ENCODE peak calls at places on chromosomes 3 and 15, in ten cellular contexts. One of them, this sample, is unnamed.

GRCh38 chr3:46271910-46272309 is 29.6 kb downstream of the CCR3 start:
- DNase-seq in IMR-90: no peak
- DNase-seq in heart left ventricle: no peak
- DNase-seq in ovary: no peak
- DNase-seq in uterus: no peak
- DNase-seq in tibial nerve: no peak
- DNase-seq in stomach: no peak
- DNase-seq in A549: no peak
- DNase-seq in sigmoid colon: no peak
- DNase-seq in esophagus muscularis mucosa: peak
- DNase-seq in this sample: no peak

GRCh38 chr3:79490165-79491028 is 277.4 kb downstream of the ROBO1 start:
- DNase-seq in IMR-90: peak
- DNase-seq in heart left ventricle: peak
- DNase-seq in ovary: peak
- DNase-seq in uterus: peak
- DNase-seq in tibial nerve: no peak
- DNase-seq in stomach: peak
- DNase-seq in A549: no peak
- DNase-seq in sigmoid colon: peak
- DNase-seq in esophagus muscularis mucosa: no peak
- DNase-seq in this sample: no peak

GRCh38 chr15:31276596-31277298 is 49.9 kb upstream of the KLF13 start:
- DNase-seq in IMR-90: no peak
- DNase-seq in heart left ventricle: no peak
- DNase-seq in ovary: peak
- DNase-seq in uterus: no peak
- DNase-seq in tibial nerve: no peak
- DNase-seq in stomach: peak
- DNase-seq in A549: no peak
- DNase-seq in sigmoid colon: peak
- DNase-seq in esophagus muscularis mucosa: peak
- DNase-seq in this sample: no peak

GRCh38 chr3:8986741-8987672 is 23.7 kb upstream of the RAD18 start:
- DNase-seq in IMR-90: peak
- DNase-seq in heart left ventricle: no peak
- DNase-seq in ovary: no peak
- DNase-seq in uterus: no peak
- DNase-seq in tibial nerve: no peak
- DNase-seq in stomach: no peak
- DNase-seq in A549: no peak
- DNase-seq in sigmoid colon: no peak
- DNase-seq in esophagus muscularis mucosa: no peak
- DNase-seq in this sample: no peak

GRCh38 chr15:100081454-100081853 is 260.3 kb downstream of the ADAMTS17 start:
- DNase-seq in IMR-90: no peak
- DNase-seq in heart left ventricle: no peak
- DNase-seq in ovary: no peak
- DNase-seq in uterus: no peak
- DNase-seq in tibial nerve: no peak
- DNase-seq in stomach: no peak
- DNase-seq in A549: no peak
- DNase-seq in sigmoid colon: no peak
- DNase-seq in esophagus muscularis mucosa: no peak
- DNase-seq in this sample: no peak

GRCh38 chr3:126124148-126124868 is 40.4 kb upstream of the SLC41A3 start:
- DNase-seq in IMR-90: no peak
- DNase-seq in heart left ventricle: no peak
- DNase-seq in ovary: peak
- DNase-seq in uterus: peak
- DNase-seq in tibial nerve: no peak
- DNase-seq in stomach: peak
- DNase-seq in A549: no peak
- DNase-seq in sigmoid colon: peak
- DNase-seq in esophagus muscularis mucosa: peak
- DNase-seq in this sample: peak

GRCh38 chr15:100722551-100723322 is 120.3 kb downstream of the ASB7 start:
- DNase-seq in IMR-90: no peak
- DNase-seq in heart left ventricle: no peak
- DNase-seq in ovary: no peak
- DNase-seq in uterus: no peak
- DNase-seq in tibial nerve: no peak
- DNase-seq in stomach: no peak
- DNase-seq in A549: no peak
- DNase-seq in sigmoid colon: no peak
- DNase-seq in esophagus muscularis mucosa: peak
- DNase-seq in this sample: no peak

GRCh38 chr3:36494461-36495109 is 114.3 kb downstream of the STAC start:
- DNase-seq in IMR-90: peak
- DNase-seq in heart left ventricle: no peak
- DNase-seq in ovary: no peak
- DNase-seq in uterus: no peak
- DNase-seq in tibial nerve: no peak
- DNase-seq in stomach: no peak
- DNase-seq in A549: peak
- DNase-seq in sigmoid colon: peak
- DNase-seq in esophagus muscularis mucosa: no peak
- DNase-seq in this sample: no peak

GRCh38 chr3:176789281-176789705 is 408.0 kb downstream of the TBL1XR1 start:
- DNase-seq in IMR-90: no peak
- DNase-seq in heart left ventricle: no peak
- DNase-seq in ovary: no peak
- DNase-seq in uterus: no peak
- DNase-seq in tibial nerve: no peak
- DNase-seq in stomach: no peak
- DNase-seq in A549: no peak
- DNase-seq in sigmoid colon: no peak
- DNase-seq in esophagus muscularis mucosa: no peak
- DNase-seq in this sample: no peak

GRCh38 chr15:51062736-51063135 is 32.0 kb downstream of the TNFAIP8L3 start:
- DNase-seq in IMR-90: no peak
- DNase-seq in heart left ventricle: no peak
- DNase-seq in ovary: no peak
- DNase-seq in uterus: no peak
- DNase-seq in tibial nerve: no peak
- DNase-seq in stomach: no peak
- DNase-seq in A549: no peak
- DNase-seq in sigmoid colon: no peak
- DNase-seq in esophagus muscularis mucosa: no peak
- DNase-seq in this sample: no peak

GRCh38 chr3:153350420-153350819 is 188.4 kb downstream of the RAP2B start:
- DNase-seq in IMR-90: peak
- DNase-seq in heart left ventricle: no peak
- DNase-seq in ovary: no peak
- DNase-seq in uterus: no peak
- DNase-seq in tibial nerve: no peak
- DNase-seq in stomach: no peak
- DNase-seq in A549: no peak
- DNase-seq in sigmoid colon: no peak
- DNase-seq in esophagus muscularis mucosa: no peak
- DNase-seq in this sample: no peak

GRCh38 chr3:131216801-131217200 is 164.8 kb upstream of the NUDT16 start:
- DNase-seq in IMR-90: peak
- DNase-seq in heart left ventricle: peak
- DNase-seq in ovary: peak
- DNase-seq in uterus: no peak
- DNase-seq in tibial nerve: no peak
- DNase-seq in stomach: peak
- DNase-seq in A549: peak
- DNase-seq in sigmoid colon: no peak
- DNase-seq in esophagus muscularis mucosa: no peak
- DNase-seq in this sample: no peak

GRCh38 chr3:157045238-157045860 is 114.6 kb downstream of the CCNL1 start:
- DNase-seq in IMR-90: no peak
- DNase-seq in heart left ventricle: no peak
- DNase-seq in ovary: no peak
- DNase-seq in uterus: no peak
- DNase-seq in tibial nerve: no peak
- DNase-seq in stomach: no peak
- DNase-seq in A549: no peak
- DNase-seq in sigmoid colon: peak
- DNase-seq in esophagus muscularis mucosa: no peak
- DNase-seq in this sample: no peak

GRCh38 chr3:72625616-72626337 is 222.5 kb downstream of the SHQ1 start:
- DNase-seq in IMR-90: peak
- DNase-seq in heart left ventricle: no peak
- DNase-seq in ovary: no peak
- DNase-seq in uterus: no peak
- DNase-seq in tibial nerve: no peak
- DNase-seq in stomach: no peak
- DNase-seq in A549: peak
- DNase-seq in sigmoid colon: no peak
- DNase-seq in esophagus muscularis mucosa: no peak
- DNase-seq in this sample: no peak

DNA sequence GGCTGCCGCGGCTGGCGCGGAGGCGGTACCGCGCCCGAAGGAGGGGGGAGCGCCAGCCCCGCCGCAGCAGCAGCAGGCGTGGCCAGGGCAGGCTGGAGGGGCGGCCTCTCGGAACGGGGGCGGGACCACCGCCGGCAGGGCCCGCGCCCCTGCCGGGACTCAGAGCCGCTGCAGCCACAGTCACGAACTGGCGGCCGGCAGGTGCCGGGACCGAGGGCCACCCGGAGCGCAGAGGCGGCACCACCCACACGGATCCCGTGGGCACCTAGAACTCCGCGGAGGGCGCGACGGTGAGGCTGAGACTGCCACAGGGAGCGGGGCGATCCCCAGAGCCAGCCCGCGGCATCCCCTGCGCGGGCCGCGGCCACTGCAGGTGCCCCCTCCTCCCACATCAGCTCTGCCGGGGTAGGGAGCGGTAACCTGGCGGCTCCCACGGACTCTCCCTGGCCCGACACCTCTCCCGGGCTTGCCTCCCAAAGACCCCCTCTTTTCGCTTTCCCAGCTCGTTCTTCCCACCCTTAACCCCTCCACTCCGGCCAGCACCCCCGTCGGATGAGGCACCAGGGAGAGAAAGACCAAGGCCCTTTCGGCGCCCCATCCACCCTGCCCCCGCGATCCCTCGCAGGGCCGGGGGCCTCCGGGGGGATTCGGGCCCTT is at the start of gene VWA5B2:
- DNase-seq in IMR-90: peak
- DNase-seq in heart left ventricle: peak
- DNase-seq in ovary: peak
- DNase-seq in uterus: peak
- DNase-seq in tibial nerve: no peak
- DNase-seq in stomach: peak
- DNase-seq in A549: peak
- DNase-seq in sigmoid colon: no peak
- DNase-seq in esophagus muscularis mucosa: no peak
- DNase-seq in this sample: peak
- TF ChIP-seq POLR2A in IMR-90: no peak
- TF ChIP-seq POLR2A in heart left ventricle: no peak
- TF ChIP-seq POLR2A in ovary: no peak
- TF ChIP-seq POLR2A in uterus: no peak
- TF ChIP-seq POLR2A in tibial nerve: no peak
- TF ChIP-seq POLR2A in stomach: no peak
- TF ChIP-seq POLR2A in A549: no peak
- TF ChIP-seq POLR2A in sigmoid colon: no peak
- TF ChIP-seq POLR2A in esophagus muscularis mucosa: no peak
- TF ChIP-seq POLR2A in this sample: no peak

DNA sequence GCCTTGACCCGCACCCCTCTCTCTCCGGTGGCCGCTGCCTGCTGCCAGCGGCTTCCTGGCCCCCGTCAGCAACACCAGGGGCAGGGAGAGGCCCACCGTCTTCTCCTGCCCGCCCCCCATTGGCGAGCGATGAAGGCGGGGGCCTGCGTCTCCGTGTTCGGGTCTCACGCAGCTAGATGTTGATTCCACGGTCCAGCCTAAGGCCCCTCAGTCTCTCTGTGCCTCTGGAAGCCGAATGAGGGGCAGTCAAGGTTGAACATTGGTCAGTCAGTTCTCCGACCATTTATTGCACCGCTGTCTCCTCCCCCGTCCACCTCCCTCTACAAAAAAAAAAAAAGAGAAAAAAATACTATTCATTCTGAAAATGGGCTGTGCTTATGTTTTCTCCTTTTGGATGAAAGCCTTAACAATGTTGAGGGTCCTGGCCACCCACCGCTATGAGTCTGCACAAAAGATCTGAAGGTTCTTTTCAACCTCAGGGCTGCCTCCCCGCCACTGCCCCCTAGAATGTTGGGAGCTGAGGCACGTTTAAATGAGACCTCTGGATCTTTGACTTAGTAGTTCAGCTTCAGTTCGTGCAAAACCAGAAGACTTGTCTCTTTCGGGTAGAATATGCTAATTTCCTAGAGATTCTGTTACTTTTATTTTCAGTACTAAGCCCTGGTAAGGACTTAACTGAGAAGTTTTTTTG is 724 bp downstream of the IREB2 start:
- DNase-seq in IMR-90: no peak
- DNase-seq in heart left ventricle: no peak
- DNase-seq in ovary: no peak
- DNase-seq in uterus: no peak
- DNase-seq in tibial nerve: no peak
- DNase-seq in stomach: no peak
- DNase-seq in A549: peak
- DNase-seq in sigmoid colon: no peak
- DNase-seq in esophagus muscularis mucosa: no peak
- DNase-seq in this sample: no peak
- TF ChIP-seq POLR2A in IMR-90: no peak
- TF ChIP-seq POLR2A in heart left ventricle: no peak
- TF ChIP-seq POLR2A in ovary: no peak
- TF ChIP-seq POLR2A in uterus: no peak
- TF ChIP-seq POLR2A in tibial nerve: no peak
- TF ChIP-seq POLR2A in stomach: no peak
- TF ChIP-seq POLR2A in A549: no peak
- TF ChIP-seq POLR2A in sigmoid colon: no peak
- TF ChIP-seq POLR2A in esophagus muscularis mucosa: no peak
- TF ChIP-seq POLR2A in this sample: no peak

GRCh38 chr15:66841953-66842681 is 140.1 kb downstream of the SMAD6 start:
- DNase-seq in IMR-90: peak
- DNase-seq in heart left ventricle: peak
- DNase-seq in ovary: peak
- DNase-seq in uterus: peak
- DNase-seq in tibial nerve: peak
- DNase-seq in stomach: peak
- DNase-seq in A549: peak
- DNase-seq in sigmoid colon: peak
- DNase-seq in esophagus muscularis mucosa: peak
- DNase-seq in this sample: peak
- TF ChIP-seq POLR2A in IMR-90: peak
- TF ChIP-seq POLR2A in heart left ventricle: peak
- TF ChIP-seq POLR2A in ovary: peak
- TF ChIP-seq POLR2A in uterus: peak
- TF ChIP-seq POLR2A in tibial nerve: peak
- TF ChIP-seq POLR2A in stomach: no peak
- TF ChIP-seq POLR2A in A549: peak
- TF ChIP-seq POLR2A in sigmoid colon: no peak
- TF ChIP-seq POLR2A in esophagus muscularis mucosa: no peak
- TF ChIP-seq POLR2A in this sample: peak

DNA sequence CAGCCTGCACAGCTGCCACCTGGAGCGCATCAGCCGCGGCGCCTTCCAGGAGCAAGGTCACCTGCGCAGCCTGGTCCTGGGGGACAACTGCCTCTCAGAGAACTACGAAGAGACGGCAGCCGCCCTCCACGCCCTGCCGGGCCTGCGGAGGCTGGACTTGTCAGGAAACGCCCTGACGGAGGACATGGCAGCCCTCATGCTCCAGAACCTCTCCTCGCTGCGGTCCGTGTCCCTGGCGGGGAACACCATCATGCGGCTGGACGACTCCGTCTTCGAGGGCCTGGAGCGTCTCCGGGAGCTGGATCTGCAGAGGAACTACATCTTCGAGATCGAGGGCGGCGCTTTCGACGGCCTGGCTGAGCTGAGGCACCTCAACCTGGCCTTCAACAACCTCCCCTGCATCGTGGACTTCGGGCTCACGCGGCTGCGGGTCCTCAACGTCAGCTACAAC is 20.4 kb downstream of the NRROS start:
- DNase-seq in IMR-90: no peak
- DNase-seq in heart left ventricle: no peak
- DNase-seq in ovary: no peak
- DNase-seq in uterus: no peak
- DNase-seq in tibial nerve: no peak
- DNase-seq in stomach: no peak
- DNase-seq in A549: no peak
- DNase-seq in sigmoid colon: no peak
- DNase-seq in esophagus muscularis mucosa: no peak
- DNase-seq in this sample: no peak
- TF ChIP-seq POLR2A in IMR-90: no peak
- TF ChIP-seq POLR2A in heart left ventricle: no peak
- TF ChIP-seq POLR2A in ovary: no peak
- TF ChIP-seq POLR2A in uterus: no peak
- TF ChIP-seq POLR2A in tibial nerve: no peak
- TF ChIP-seq POLR2A in stomach: no peak
- TF ChIP-seq POLR2A in A549: no peak
- TF ChIP-seq POLR2A in sigmoid colon: no peak
- TF ChIP-seq POLR2A in esophagus muscularis mucosa: no peak
- TF ChIP-seq POLR2A in this sample: no peak